ENCODE peak calls at places on chromosomes 13 and 19, in four cellular contexts. P is activated naive CD8-positive, alpha-beta T cell treated with anti-CD3 and anti-CD28 coated beads for 36 hours; R is EL; N is breast epithelium. M is an unnamed sample.

GRCh38 chr13:33639158-33639557 is 178.8 kb upstream of the RFC3 start:
- DNase-seq in P (no peak), R (peak), N (no peak), M (no peak)

GRCh38 chr13:113061271-113061625 is 44.3 kb upstream of the F7 start:
- DNase-seq in P (no peak), R (no peak), N (no peak), M (no peak)

GRCh38 chr13:25977216-25977615 is 74.6 kb downstream of the SHISA2 start:
- DNase-seq in P (no peak), R (no peak), N (no peak), M (no peak)

GRCh38 chr19:39843919-39844793 is 2.0 kb downstream of the FBL start:
- DNase-seq in P (no peak), R (peak), N (no peak), M (peak)

GRCh38 chr19:2602391-2603181 is 99.9 kb downstream of the GNG7 start:
- DNase-seq in P (no peak), R (peak), N (peak), M (no peak)

GRCh38 chr13:36829753-36830152 is 10.7 kb downstream of the RFXAP start:
- DNase-seq in P (no peak), R (no peak), N (no peak), M (no peak)

GRCh38 chr19:18274303-18274775 is at the start of gene IQCN:
- DNase-seq in P (peak), R (no peak), N (no peak), M (no peak)

GRCh38 chr19:33720155-33720493 is 76.5 kb upstream of the KCTD15 start:
- DNase-seq in P (no peak), R (no peak), N (no peak), M (no peak)

GRCh38 chr13:102191951-102192461 is 209.8 kb downstream of the FGF14 start:
- DNase-seq in P (no peak), R (peak), N (no peak), M (peak)

GRCh38 chr19:8358948-8359347 is 5.0 kb upstream of the ANGPTL4 start:
- DNase-seq in P (no peak), R (no peak), N (no peak), M (no peak)

GRCh38 chr19:2127758-2128157 is 23.6 kb downstream of the AP3D1 start:
- DNase-seq in P (no peak), R (no peak), N (no peak), M (no peak)

GRCh38 chr19:49878744-49879070 is 1.2 kb downstream of the TBC1D17 start:
- DNase-seq in P (no peak), R (no peak), N (no peak), M (no peak)

GRCh38 chr19:1566392-1567115 is 1.6 kb downstream of the MEX3D start:
- DNase-seq in P (no peak), R (peak), N (peak), M (peak)

M was measured in foreskin melanocyte.